ENCODE peak calls at places on chromosomes 2 and 18, in six cellular contexts. S is HuH-7.5, Y is COR-L47, V is HuH-7, I is amniotic stem cell, A is anterior cingulate cortex. P is an unnamed sample.

GRCh38 chr2:113887393-113887792 is 2.5 kb upstream of the ACTR3 start:
- DNase-seq in I (no peak), V (no peak), S (no peak), Y (no peak), A (no peak), P (no peak)

GRCh38 chr2:190023860-190024259 is 38.7 kb downstream of the MSTN start:
- DNase-seq in Y (peak; percentile 73), A (no peak), I (peak; percentile 8), S (no peak), V (peak; percentile 6), P (peak; percentile 30)

GRCh38 chr18:11518788-11519685 is 90.4 kb upstream of the SLC35G4 start:
- DNase-seq in A (no peak), Y (peak; percentile 49), S (peak; percentile 80), I (no peak), V (peak; percentile 94), P (peak; percentile 68)

GRCh38 chr18:77401173-77401572 is 151.5 kb downstream of the GALR1 start:
- DNase-seq in S (no peak), V (no peak), A (no peak), Y (no peak), I (no peak), P (no peak)

GRCh38 chr2:31193806-31194205 is 23.5 kb downstream of the CAPN14 start:
- DNase-seq in S (no peak), Y (no peak), A (no peak), I (no peak), V (no peak), P (no peak)

GRCh38 chr2:133641942-133642341 is 73.7 kb upstream of the NCKAP5 start:
- DNase-seq in I (no peak), S (no peak), A (no peak), Y (no peak), V (no peak), P (no peak)

GRCh38 chr2:72148975-72149555 is 1.4 kb upstream of the CYP26B1 start:
- DNase-seq in A (no peak), V (peak; percentile 71), S (peak; percentile 88), Y (peak; percentile 20), I (no peak), P (peak; percentile 45)

GRCh38 chr2:173286153-173286809 is 68.4 kb upstream of the CDCA7 start:
- DNase-seq in S (no peak), Y (no peak), A (no peak), I (no peak), V (peak; percentile 26), P (no peak)

GRCh38 chr2:80002761-80003160 is 301.8 kb downstream of the LRRTM1 start:
- DNase-seq in S (no peak), Y (no peak), I (no peak), A (no peak), V (no peak), P (no peak)

GRCh38 chr2:85710687-85711577 is 16.8 kb downstream of the GNLY start:
- DNase-seq in Y (no peak), S (no peak), A (no peak), I (no peak), V (no peak), P (no peak)

GRCh38 chr2:229869226-229869625 is 52.6 kb downstream of the TRIP12 start:
- DNase-seq in S (no peak), Y (no peak), V (no peak), A (no peak), I (no peak), P (no peak)

GRCh38 chr2:100780203-100781008 is 39.5 kb upstream of the NPAS2 start:
- DNase-seq in Y (no peak), I (no peak), A (no peak), V (peak; percentile 80), S (peak; percentile 58), P (no peak)

GRCh38 chr2:241636983-241637232 is at the start of gene THAP4:
- DNase-seq in A (no peak), Y (no peak), I (peak; percentile 54), S (peak; percentile 83), V (peak; percentile 70), P (peak; percentile 88)

GRCh38 chr2:10352361-10352760 is 49.7 kb downstream of the HPCAL1 start:
- DNase-seq in Y (no peak), V (no peak), S (no peak), I (no peak), A (no peak), P (no peak)

GRCh38 chr2:39593439-39594393 is 72.0 kb upstream of the TMEM178A start:
- DNase-seq in S (peak; percentile 23), V (peak; percentile 27), I (peak; percentile 63), A (peak; percentile 10), Y (no peak), P (peak; percentile 55)

GRCh38 chr2:16075045-16076012 is 135.0 kb downstream of the MYCN start:
- DNase-seq in Y (no peak), V (no peak), S (no peak), A (no peak), I (no peak), P (no peak)

GRCh38 chr18:2978626-2979025 is 34.3 kb downstream of the LPIN2 start:
- DNase-seq in S (no peak), Y (no peak), V (no peak), A (no peak), I (peak; percentile 64), P (no peak)

GRCh38 chr2:220847587-220847986 is 724.5 kb downstream of the EPHA4 start:
- DNase-seq in I (peak; percentile 89), Y (peak; percentile 57), V (no peak), A (no peak), S (no peak), P (no peak)

GRCh38 chr2:175251425-175252041 is 70.0 kb upstream of the ATP5MC3 start:
- DNase-seq in S (peak; percentile 27), Y (peak; percentile 65), A (no peak), I (peak; percentile 3), V (peak; percentile 38), P (peak; percentile 25)

GRCh38 chr2:109057686-109058085 is 68.7 kb upstream of the EDAR start:
- DNase-seq in S (no peak), A (no peak), V (no peak), Y (no peak), I (no peak), P (no peak)

GRCh38 chr2:127644661-127645394 is 1.1 kb upstream of the GPR17 start:
- DNase-seq in Y (no peak), I (no peak), A (no peak), V (no peak), S (no peak), P (no peak)

GRCh38 chr2:3847397-3848052 is 144.2 kb downstream of the DCDC2C start:
- DNase-seq in V (no peak), A (no peak), Y (no peak), S (no peak), I (no peak), P (no peak)

GRCh38 chr2:166270376-166270775 is 105.4 kb downstream of the SCN9A start:
- DNase-seq in A (no peak), I (no peak), V (no peak), Y (no peak), S (no peak), P (no peak)

GRCh38 chr2:105796791-105797190 is 52.1 kb downstream of the NCK2 start:
- DNase-seq in V (no peak), Y (no peak), S (no peak), A (no peak), I (no peak), P (no peak)

GRCh38 chr2:119486196-119486827 is 38.0 kb downstream of the SCTR start:
- DNase-seq in I (no peak), A (no peak), V (no peak), S (no peak), Y (no peak), P (no peak)

GRCh38 chr2:7670905-7671304 is 753.7 kb downstream of the RNF144A start:
- DNase-seq in Y (no peak), A (no peak), I (no peak), V (no peak), S (no peak), P (no peak)

GRCh38 chr2:237264480-237265219 is 149.3 kb downstream of the COL6A3 start:
- DNase-seq in S (no peak), Y (no peak), I (no peak), A (no peak), V (no peak), P (no peak)

GRCh38 chr2:120625865-120626560 is 109.7 kb upstream of the GLI2 start:
- DNase-seq in I (no peak), A (no peak), S (no peak), Y (peak; percentile 91), V (no peak), P (no peak)

GRCh38 chr18:31049189-31049588 is 6.6 kb upstream of the DSC3 start:
- DNase-seq in Y (peak; percentile 89), V (no peak), I (no peak), S (no peak), A (no peak), P (no peak)

P was measured in HEK293T.